ENCODE peak calls at places on chromosomes 7 and 10, in four cellular contexts. One of them, this sample, is unnamed.

GRCh38 chr10:1824928-1825327 is 87.6 kb upstream of the ADARB2 start:
- DNase-seq in ovary: no peak
- DNase-seq in effector CD4-positive, alpha-beta T cell: no peak
- DNase-seq in iris pigment epithelial cell: no peak
- DNase-seq in this sample: no peak

GRCh38 chr10:133009218-133009954 is 67.0 kb upstream of the CFAP46 start:
- DNase-seq in iris pigment epithelial cell: no peak
- DNase-seq in ovary: no peak
- DNase-seq in effector CD4-positive, alpha-beta T cell: no peak
- DNase-seq in this sample: no peak

GRCh38 chr7:140645166-140645565 is 4.6 kb upstream of the DENND2A start:
- DNase-seq in iris pigment epithelial cell: no peak
- DNase-seq in ovary: peak
- DNase-seq in effector CD4-positive, alpha-beta T cell: no peak
- DNase-seq in this sample: no peak

GRCh38 chr10:82361317-82361716 is 486.3 kb downstream of the NRG3 start:
- DNase-seq in iris pigment epithelial cell: no peak
- DNase-seq in ovary: no peak
- DNase-seq in effector CD4-positive, alpha-beta T cell: no peak
- DNase-seq in this sample: no peak

GRCh38 chr10:132158122-132158741 is 28.5 kb upstream of the DPYSL4 start:
- DNase-seq in iris pigment epithelial cell: no peak
- DNase-seq in effector CD4-positive, alpha-beta T cell: peak
- DNase-seq in ovary: no peak
- DNase-seq in this sample: peak

GRCh38 chr10:53025172-53025651 is 252.6 kb upstream of the MBL2 start:
- DNase-seq in ovary: no peak
- DNase-seq in iris pigment epithelial cell: peak
- DNase-seq in effector CD4-positive, alpha-beta T cell: no peak
- DNase-seq in this sample: no peak

GRCh38 chr10:50286517-50286916 is 35.2 kb upstream of the ASAH2 start:
- DNase-seq in effector CD4-positive, alpha-beta T cell: no peak
- DNase-seq in ovary: no peak
- DNase-seq in iris pigment epithelial cell: peak
- DNase-seq in this sample: no peak

GRCh38 chr7:82428186-82428961 is 15.2 kb downstream of the CACNA2D1 start:
- DNase-seq in iris pigment epithelial cell: peak
- DNase-seq in ovary: no peak
- DNase-seq in effector CD4-positive, alpha-beta T cell: no peak
- DNase-seq in this sample: no peak

GRCh38 chr7:17132726-17133125 is 165.7 kb upstream of the AHR start:
- DNase-seq in effector CD4-positive, alpha-beta T cell: no peak
- DNase-seq in ovary: no peak
- DNase-seq in iris pigment epithelial cell: no peak
- DNase-seq in this sample: no peak

GRCh38 chr7:37220664-37221063 is 228.0 kb downstream of the ELMO1 start:
- DNase-seq in ovary: no peak
- DNase-seq in iris pigment epithelial cell: no peak
- DNase-seq in effector CD4-positive, alpha-beta T cell: no peak
- DNase-seq in this sample: no peak

GRCh38 chr7:6729492-6730342 is 23.0 kb upstream of the ZNF12 start:
- DNase-seq in iris pigment epithelial cell: peak
- DNase-seq in effector CD4-positive, alpha-beta T cell: peak
- DNase-seq in ovary: peak
- DNase-seq in this sample: peak

GRCh38 chr7:4210821-4211220 is 471.3 kb upstream of the FOXK1 start:
- DNase-seq in effector CD4-positive, alpha-beta T cell: no peak
- DNase-seq in ovary: no peak
- DNase-seq in iris pigment epithelial cell: no peak
- DNase-seq in this sample: no peak

GRCh38 chr10:127577376-127577775 is 28.3 kb downstream of the NPS start:
- DNase-seq in iris pigment epithelial cell: peak
- DNase-seq in effector CD4-positive, alpha-beta T cell: no peak
- DNase-seq in ovary: no peak
- DNase-seq in this sample: no peak

GRCh38 chr10:100174699-100175677 is 10.8 kb downstream of the ERLIN1 start:
- DNase-seq in effector CD4-positive, alpha-beta T cell: no peak
- DNase-seq in iris pigment epithelial cell: no peak
- DNase-seq in ovary: no peak
- DNase-seq in this sample: no peak

GRCh38 chr10:267705-268104 is 132.4 kb downstream of the ZMYND11 start:
- DNase-seq in effector CD4-positive, alpha-beta T cell: no peak
- DNase-seq in ovary: no peak
- DNase-seq in iris pigment epithelial cell: no peak
- DNase-seq in this sample: no peak

GRCh38 chr7:20598479-20599419 is 16.7 kb upstream of the ABCB5 start:
- DNase-seq in effector CD4-positive, alpha-beta T cell: no peak
- DNase-seq in iris pigment epithelial cell: peak
- DNase-seq in ovary: no peak
- DNase-seq in this sample: no peak

GRCh38 chr7:42143605-42144252 is 93.3 kb downstream of the GLI3 start:
- DNase-seq in effector CD4-positive, alpha-beta T cell: no peak
- DNase-seq in iris pigment epithelial cell: peak
- DNase-seq in ovary: no peak
- DNase-seq in this sample: no peak

GRCh38 chr10:89391882-89392756 is at the start of gene IFIT1:
- DNase-seq in effector CD4-positive, alpha-beta T cell: peak
- DNase-seq in ovary: peak
- DNase-seq in iris pigment epithelial cell: peak
- DNase-seq in this sample: peak

GRCh38 chr7:124033093-124033806 is 383 bp upstream of the TMEM229A start:
- DNase-seq in ovary: peak
- DNase-seq in iris pigment epithelial cell: no peak
- DNase-seq in effector CD4-positive, alpha-beta T cell: no peak
- DNase-seq in this sample: no peak

GRCh38 chr7:92343719-92344118 is 97.9 kb downstream of the ANKIB1 start:
- DNase-seq in ovary: no peak
- DNase-seq in effector CD4-positive, alpha-beta T cell: no peak
- DNase-seq in iris pigment epithelial cell: peak
- DNase-seq in this sample: no peak

GRCh38 chr7:157158400-157158799 is 19.7 kb downstream of the UBE3C start:
- DNase-seq in iris pigment epithelial cell: no peak
- DNase-seq in effector CD4-positive, alpha-beta T cell: no peak
- DNase-seq in ovary: no peak
- DNase-seq in this sample: no peak

GRCh38 chr10:133259603-133259992 is 17.1 kb downstream of the ADAM8 start:
- DNase-seq in effector CD4-positive, alpha-beta T cell: no peak
- DNase-seq in ovary: no peak
- DNase-seq in iris pigment epithelial cell: no peak
- DNase-seq in this sample: no peak

GRCh38 chr7:103640031-103640779 is 194.2 kb upstream of the SLC26A5 start:
- DNase-seq in effector CD4-positive, alpha-beta T cell: no peak
- DNase-seq in iris pigment epithelial cell: peak
- DNase-seq in ovary: no peak
- DNase-seq in this sample: no peak

GRCh38 chr7:107742678-107743566 is 1.0 kb upstream of the CBLL1 start:
- DNase-seq in iris pigment epithelial cell: peak
- DNase-seq in ovary: peak
- DNase-seq in effector CD4-positive, alpha-beta T cell: no peak
- DNase-seq in this sample: no peak

GRCh38 chr10:46544989-46545791 is 11.3 kb downstream of the GPRIN2 start:
- DNase-seq in iris pigment epithelial cell: peak
- DNase-seq in effector CD4-positive, alpha-beta T cell: no peak
- DNase-seq in ovary: peak
- DNase-seq in this sample: no peak

GRCh38 chr7:1224093-1224702 is 8.5 kb upstream of the UNCX start:
- DNase-seq in ovary: no peak
- DNase-seq in effector CD4-positive, alpha-beta T cell: no peak
- DNase-seq in iris pigment epithelial cell: no peak
- DNase-seq in this sample: no peak

GRCh38 chr10:129604333-129605032 is 137.4 kb downstream of the MGMT start:
- DNase-seq in iris pigment epithelial cell: no peak
- DNase-seq in effector CD4-positive, alpha-beta T cell: no peak
- DNase-seq in ovary: no peak
- DNase-seq in this sample: no peak

GRCh38 chr10:126880926-126881325 is 24.3 kb upstream of the DOCK1 start:
- DNase-seq in effector CD4-positive, alpha-beta T cell: no peak
- DNase-seq in iris pigment epithelial cell: no peak
- DNase-seq in ovary: no peak
- DNase-seq in this sample: no peak